ENCODE peak calls at places on chromosome 6, in four cellular contexts. X is neuronal stem cell, O is naive B cell, Q is HS-5. E is an unnamed sample.

GRCh38 chr6:160412993-160413392 is 64.8 kb downstream of the SLC22A3 start:
- DNase-seq in X (no peak), O (no peak), Q (no peak), E (no peak)

GRCh38 chr6:156347251-156348049 is 429.7 kb upstream of the ARID1B start:
- DNase-seq in X (no peak), O (no peak), Q (no peak), E (no peak)

GRCh38 chr6:159422041-159422984 is 253.1 kb downstream of the FNDC1 start:
- DNase-seq in X (no peak), O (no peak), Q (no peak), E (no peak)

GRCh38 chr6:144286503-144287393 is 1.6 kb downstream of the UTRN start:
- DNase-seq in X (peak; percentile 69), O (peak; percentile 10), Q (peak; percentile 74), E (no peak)

GRCh38 chr6:17894191-17894590 is 93.2 kb downstream of the KIF13A start:
- DNase-seq in X (no peak), O (no peak), Q (no peak), E (no peak)

GRCh38 chr6:101085327-101085726 is 204.2 kb upstream of the ASCC3 start:
- DNase-seq in X (no peak), O (no peak), Q (no peak), E (no peak)

GRCh38 chr6:93779086-93779858 is 359.9 kb upstream of the EPHA7 start:
- DNase-seq in X (peak; percentile 38), O (no peak), Q (no peak), E (no peak)

GRCh38 chr6:111642463-111643158 is 36.9 kb upstream of the TRAF3IP2 start:
- DNase-seq in X (no peak), O (peak; percentile 21), Q (peak; percentile 28), E (peak; percentile 79)

GRCh38 chr6:73388800-73389512 is 5.7 kb upstream of the DDX43 start:
- DNase-seq in X (peak; percentile 46), O (peak; percentile 11), Q (peak; percentile 52), E (no peak)

GRCh38 chr6:40558102-40558501 is 29.1 kb downstream of the LRFN2 start:
- DNase-seq in X (no peak), O (no peak), Q (no peak), E (no peak)

GRCh38 chr6:154887051-154887450 is 108.1 kb upstream of the TIAM2 start:
- DNase-seq in X (no peak), O (no peak), Q (no peak), E (no peak)

GRCh38 chr6:160042014-160042773 is 73.3 kb downstream of the IGF2R start:
- DNase-seq in X (no peak), O (no peak), Q (no peak), E (no peak)

GRCh38 chr6:9532621-9533557 is 882.0 kb downstream of the TFAP2A start:
- DNase-seq in X (no peak), O (no peak), Q (no peak), E (no peak)

GRCh38 chr6:17851720-17852161 is 135.7 kb downstream of the KIF13A start:
- DNase-seq in X (no peak), O (no peak), Q (no peak), E (no peak)

GRCh38 chr6:38146021-38146657 is 326.6 kb downstream of the ZFAND3 start:
- DNase-seq in X (no peak), O (no peak), Q (no peak), E (no peak)

GRCh38 chr6:100257661-100258395 is 206.9 kb downstream of the SIM1 start:
- DNase-seq in X (peak; percentile 33), O (no peak), Q (peak; percentile 35), E (peak; percentile 56)

GRCh38 chr6:122839477-122839876 is 50.4 kb downstream of the SMPDL3A start:
- DNase-seq in X (peak; percentile 66), O (peak; percentile 3), Q (peak; percentile 41), E (peak; percentile 83)

GRCh38 chr6:70381436-70381786 is 31.9 kb upstream of the FAM135A start:
- DNase-seq in X (no peak), O (no peak), Q (no peak), E (no peak)

GRCh38 chr6:124255296-124255695 is 451.6 kb downstream of the NKAIN2 start:
- DNase-seq in X (no peak), O (no peak), Q (no peak), E (no peak)

GRCh38 chr6:19812512-19813119 is 24.6 kb upstream of the ID4 start:
- DNase-seq in X (no peak), O (no peak), Q (no peak), E (peak; percentile 45)

GRCh38 chr6:83893024-83893423 is 33.5 kb downstream of the CYB5R4 start:
- DNase-seq in X (no peak), O (no peak), Q (no peak), E (no peak)

GRCh38 chr6:52512199-52512598 is 64.7 kb downstream of the TRAM2 start:
- DNase-seq in X (no peak), O (no peak), Q (peak; percentile 53), E (no peak)

GRCh38 chr6:93927731-93928130 is 508.4 kb upstream of the EPHA7 start:
- DNase-seq in X (no peak), O (no peak), Q (no peak), E (no peak)

GRCh38 chr6:128284128-128284527 is 236.3 kb downstream of the PTPRK start:
- DNase-seq in X (no peak), O (no peak), Q (no peak), E (no peak)

GRCh38 chr6:83311231-83311630 is 118.1 kb downstream of the RWDD2A start:
- DNase-seq in X (no peak), O (no peak), Q (no peak), E (no peak)